ENCODE peak calls at places on chromosomes 11 and 22, in four cellular contexts. U is heart left ventricle, C is colonic mucosa, L is A673. X is an unnamed sample. For H3K4me1, the result is how much of the 10 kb centered on the place peaks cover.

GRCh38 chr11:69352715-69353325 is 58.9 kb downstream of the MYEOV start:
- DNase-seq in L (peak), C (peak), U (no peak), X (peak)

GRCh38 chr22:45335854-45336492 is 26.2 kb downstream of the FAM118A start:
- DNase-seq in L (no peak), U (no peak), C (no peak), X (no peak)

GRCh38 chr22:27692243-27692642 is 109.3 kb downstream of the MN1 start:
- DNase-seq in U (no peak), L (no peak), C (no peak), X (no peak)

GRCh38 chr22:23193882-23194281 is 13.6 kb downstream of the BCR start:
- DNase-seq in L (no peak), C (no peak), U (no peak), X (no peak)

GRCh38 chr11:18408558-18409242 is 3.4 kb upstream of the LDHC start:
- DNase-seq in C (no peak), L (no peak), U (no peak), X (no peak)

GRCh38 chr11:14445542-14446530 is 53.8 kb downstream of the COPB1 start:
- DNase-seq in U (no peak), C (no peak), L (no peak), X (no peak)

GRCh38 chr11:70587095-70587389 is 188.7 kb downstream of the CTTN start:
- DNase-seq in C (no peak), L (no peak), U (no peak), X (no peak)

GRCh38 chr22:19137384-19138216 is 6.5 kb downstream of the TSSK2 start:
- DNase-seq in L (no peak), U (no peak), C (no peak), X (no peak)

GRCh38 chr11:64893194-64894069 is 15.0 kb upstream of the EHD1 start:
- DNase-seq in L (no peak), U (no peak), C (peak), X (no peak)

GRCh38 chr11:10764412-10764811 is 13.4 kb downstream of the CTR9 start:
- DNase-seq in U (no peak), C (no peak), L (no peak), X (no peak)

GRCh38 chr11:57527056-57527631 is 3.4 kb downstream of the TIMM10 start:
- DNase-seq in C (peak), U (peak), L (peak), X (peak)

GRCh38 chr22:35409783-35410662 is 10.1 kb downstream of the MCM5 start:
- DNase-seq in L (no peak), U (peak), C (no peak), X (peak)

GRCh38 chr11:45653277-45653676 is 12.1 kb downstream of the CHST1 start:
- DNase-seq in L (no peak), U (no peak), C (no peak), X (peak)

GRCh38 chr11:111541209-111542061 is 915 bp downstream of the LAYN start:
- DNase-seq in C (peak), L (peak), U (peak), X (no peak)

GRCh38 chr11:28003615-28004014 is 104.3 kb downstream of the KIF18A start:
- DNase-seq in C (no peak), U (no peak), L (no peak), X (no peak)

GRCh38 chr11:76830639-76831312 is 29.9 kb upstream of the ACER3 start:
- DNase-seq in L (peak), C (peak), U (no peak), X (no peak)

GRCh38 chr11:111570796-111571195 is 30.3 kb downstream of the LAYN start:
- DNase-seq in C (no peak), U (no peak), L (no peak), X (no peak)

DNA sequence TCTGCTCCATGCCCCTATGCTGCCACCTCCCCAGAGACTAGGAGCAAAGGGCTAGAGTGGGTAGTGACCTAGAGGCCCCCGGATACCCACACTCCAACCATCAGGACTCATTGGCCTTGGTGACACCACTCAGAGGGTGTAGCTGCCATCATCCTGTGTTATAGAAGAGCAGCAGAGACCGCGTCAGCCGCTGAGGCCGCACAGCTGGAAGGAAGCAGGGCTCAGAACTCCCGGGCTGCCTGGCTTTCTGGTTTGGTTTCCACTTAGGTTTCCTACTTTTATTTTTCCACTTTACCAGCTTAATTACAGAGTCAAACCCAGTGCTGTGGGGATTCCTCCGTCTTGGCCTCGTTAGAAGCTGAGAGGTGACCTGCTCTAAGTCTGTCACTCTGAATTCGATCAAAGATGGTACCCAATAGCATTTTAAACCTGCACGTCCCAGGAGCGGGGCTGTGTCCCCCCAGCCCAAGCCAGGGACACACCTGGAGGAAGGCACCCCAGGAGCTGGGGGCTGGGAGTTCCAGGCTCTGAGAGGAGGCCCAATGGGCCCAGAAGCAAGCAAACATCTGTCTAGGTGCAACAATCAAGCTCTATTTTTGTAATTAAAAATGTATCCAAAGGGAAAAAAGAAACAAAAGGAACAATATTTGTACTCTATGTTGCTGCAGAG is 2.1 kb upstream of the CDKN1C start:
- DNase-seq in U (no peak), C (no peak), L (no peak), X (no peak)
- H3K4me1 ChIP-seq in U (half or more), C (under half), L (under half), X (half or more)

GRCh38 chr22:31647066-31647465 is 14.9 kb downstream of the PISD start:
- DNase-seq in L (no peak), U (no peak), C (no peak), X (no peak)
- H3K27ac ChIP-seq in L (no peak), U (no peak), C (no peak), X (no peak)

DNA sequence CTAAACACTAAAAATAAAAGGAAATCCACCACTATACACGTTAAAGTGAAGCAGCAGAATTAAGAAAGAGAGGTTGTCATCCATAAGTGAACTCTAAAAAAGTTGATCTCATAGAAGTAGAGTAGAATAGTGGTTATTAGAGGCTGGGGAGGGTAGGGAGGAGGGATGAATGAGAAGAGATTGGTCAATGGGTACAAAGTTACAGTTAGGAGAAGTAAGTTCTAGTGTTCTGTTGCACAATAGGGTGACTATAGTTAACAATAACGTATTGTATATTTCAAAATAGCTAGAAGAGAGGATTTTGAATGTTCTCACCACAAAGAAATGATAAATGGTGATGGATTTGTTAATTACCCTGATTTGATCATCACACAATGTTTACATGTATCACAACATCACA is 72.0 kb downstream of the CD82 start:
- DNase-seq in C (no peak), U (no peak), L (no peak), X (no peak)
- H3K4me1 ChIP-seq in C (under half), U (under half), L (under half), X (under half)

DNA sequence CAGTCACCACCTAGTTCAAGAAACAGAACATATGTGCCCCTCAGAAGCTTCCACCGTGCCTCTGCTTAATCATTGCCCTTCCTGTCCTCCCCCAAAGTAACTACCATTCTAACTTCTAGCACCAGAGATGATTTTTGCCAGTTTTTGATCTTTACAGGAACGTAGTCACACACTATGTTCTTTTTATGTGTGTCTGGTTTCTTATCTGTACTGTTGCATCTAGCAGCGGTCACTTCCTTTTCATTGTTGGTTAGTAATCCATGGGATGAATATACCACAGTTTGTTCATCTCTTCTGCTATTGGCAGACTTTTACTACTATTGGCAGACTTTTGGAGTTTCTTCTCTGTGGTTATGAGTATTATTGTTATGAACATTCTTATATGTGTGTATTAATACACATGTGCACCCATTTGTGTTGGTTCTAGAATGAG is 34.6 kb downstream of the SPECC1L start:
- DNase-seq in C (no peak), L (no peak), U (no peak), X (no peak)
- H3K27ac ChIP-seq in C (peak), L (no peak), U (peak), X (peak)

GRCh38 chr11:1330473-1330872 is 21.0 kb upstream of the TOLLIP start:
- DNase-seq in L (no peak), C (no peak), U (no peak), X (no peak)

GRCh38 chr11:1327064-1327460 is 17.6 kb upstream of the TOLLIP start:
- DNase-seq in C (no peak), L (no peak), U (no peak), X (no peak)

GRCh38 chr11:1323779-1324178 is 14.3 kb upstream of the TOLLIP start:
- DNase-seq in U (no peak), L (no peak), C (no peak), X (no peak)

GRCh38 chr11:1326435-1327063 is 17.1 kb upstream of the TOLLIP start:
- DNase-seq in C (no peak), L (no peak), U (no peak), X (no peak)
- H3K4me1 ChIP-seq in C (under half), L (under half), U (under half), X (under half)

DNA sequence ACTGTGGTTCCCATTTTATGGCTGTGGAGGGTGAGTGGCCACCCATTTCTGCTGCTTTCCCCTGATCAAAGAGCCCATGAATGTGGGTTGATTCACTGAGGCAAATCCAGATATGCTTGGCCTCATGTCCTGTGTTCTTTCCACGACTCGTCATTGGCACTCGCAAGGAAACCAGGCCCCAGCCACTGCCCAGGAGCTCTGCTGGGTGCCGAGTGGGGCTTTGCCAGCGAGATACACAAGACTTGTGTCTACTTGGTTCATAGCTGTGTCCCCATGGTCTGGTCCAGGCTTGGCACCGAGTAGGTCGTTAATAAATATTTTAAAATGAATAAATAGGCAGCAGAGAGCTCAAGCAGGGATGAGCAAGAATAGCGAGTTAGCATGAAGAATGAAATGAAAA is 1291.5 kb downstream of the TBC1D22A start:
- DNase-seq in U (no peak), L (no peak), C (no peak), X (no peak)
- H3K27ac ChIP-seq in U (no peak), L (no peak), C (no peak), X (no peak)

GRCh38 chr22:24973867-24974266 is 21.4 kb downstream of the KIAA1671 start:
- DNase-seq in L (no peak), U (no peak), C (peak), X (no peak)
- H3K4me1 ChIP-seq in L (under half), U (half or more), C (under half), X (under half)

GRCh38 chr11:90717522-90717921 is 494.7 kb upstream of the CHORDC1 start:
- DNase-seq in C (no peak), L (no peak), U (no peak), X (no peak)

GRCh38 chr11:90722552-90723190 is 499.8 kb upstream of the CHORDC1 start:
- DNase-seq in C (no peak), L (no peak), U (no peak), X (no peak)
- H3K27ac ChIP-seq in C (no peak), L (no peak), U (no peak), X (no peak)

DNA sequence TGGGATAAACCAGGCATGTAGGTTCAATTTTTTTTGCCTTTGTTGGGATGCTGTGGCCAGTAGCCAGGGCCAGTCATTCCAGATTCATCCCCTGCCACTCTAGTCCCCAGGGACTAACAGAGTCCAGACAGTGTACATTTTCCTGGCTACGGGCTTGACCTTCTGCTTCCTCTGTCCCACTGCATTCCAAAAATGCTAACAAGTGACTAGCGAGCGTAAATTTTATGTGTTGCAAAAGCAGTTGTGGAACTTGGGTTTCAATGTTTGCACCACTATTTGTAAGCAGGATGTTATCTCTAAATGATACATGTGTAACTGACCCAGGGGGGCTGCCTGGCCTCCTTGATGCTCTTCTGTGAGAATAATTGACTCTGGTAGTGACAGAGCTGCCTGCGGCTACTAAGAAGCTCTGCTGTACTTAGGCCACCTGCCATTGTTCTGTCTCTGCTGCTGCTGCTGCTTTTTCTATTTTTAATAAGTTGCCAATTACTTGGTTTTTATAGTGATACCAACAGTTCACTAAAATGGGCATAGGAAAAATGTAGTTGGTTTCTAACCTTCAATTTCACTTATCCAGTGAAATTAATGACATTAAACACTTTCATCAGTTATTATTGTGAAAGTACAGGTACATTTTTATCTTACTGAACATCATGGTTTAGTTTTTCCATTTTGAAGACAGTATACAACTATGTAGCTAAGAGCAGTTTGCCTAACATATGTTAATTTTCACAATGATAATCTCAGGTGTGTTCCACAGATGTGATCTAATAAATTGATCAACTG is 26.8 kb downstream of the TNRC6B start:
- DNase-seq in L (no peak), C (no peak), U (peak), X (no peak)
- H3K4me1 ChIP-seq in L (under half), C (under half), U (half or more), X (under half)

X was measured in right atrium auricular region.